ENCODE peak calls at places on chromosomes 16 and 17, in nine cellular contexts. G is stomach, O is HCT116, C is GM12892, V is esophagus muscularis mucosa, T is sigmoid colon, D is GM12878, W is transverse colon, B is GM12891. I is an unnamed sample.

GRCh38 chr17:80574496-80574895 is 29.9 kb downstream of the RPTOR start:
- DNase-seq in G (no peak), O (no peak), C (no peak), V (no peak), T (no peak), D (no peak), W (no peak), B (no peak), I (no peak)

GRCh38 chr17:34099859-34100258 is 155.2 kb upstream of the CCL2 start:
- DNase-seq in G (no peak), O (no peak), C (no peak), V (no peak), T (no peak), D (no peak), W (no peak), B (no peak), I (no peak)

GRCh38 chr17:21263351-21263750 is 10.1 kb upstream of the NATD1 start:
- DNase-seq in G (no peak), O (no peak), C (no peak), V (no peak), T (no peak), D (no peak), W (no peak), B (no peak), I (no peak)

GRCh38 chr17:7261377-7262191 is 694 bp downstream of the CLDN7 start:
- DNase-seq in G (no peak), O (no peak), C (no peak), V (no peak), T (no peak), D (no peak), W (no peak), B (peak; percentile 64), I (no peak)

GRCh38 chr16:81601008-81601428 is 156.4 kb downstream of the CMIP start:
- DNase-seq in G (no peak), O (no peak), C (no peak), V (no peak), T (no peak), D (no peak), W (no peak), B (no peak), I (no peak)

GRCh38 chr17:55624789-55625433 is 97.8 kb downstream of the TMEM100 start:
- DNase-seq in G (no peak), O (no peak), C (no peak), V (no peak), T (no peak), D (no peak), W (no peak), B (no peak), I (no peak)

GRCh38 chr17:6427284-6427781 is 7.6 kb downstream of the AIPL1 start:
- DNase-seq in G (no peak), O (no peak), C (peak; percentile 44), V (no peak), T (no peak), D (peak; percentile 23), W (no peak), B (peak; percentile 58), I (no peak)

GRCh38 chr17:80455328-80455710 is 21.1 kb downstream of the NPTX1 start:
- DNase-seq in G (peak; percentile 48), O (peak; percentile 34), C (peak; percentile 77), V (no peak), T (no peak), D (no peak), W (peak; percentile 58), B (peak; percentile 79), I (no peak)

GRCh38 chr17:79702071-79702470 is 28.7 kb upstream of the ENPP7 start:
- DNase-seq in G (no peak), O (no peak), C (no peak), V (no peak), T (no peak), D (no peak), W (no peak), B (no peak), I (no peak)

GRCh38 chr17:77343031-77343866 is 202.5 kb downstream of the SEC14L1 start:
- DNase-seq in G (peak; percentile 16), O (no peak), C (no peak), V (peak; percentile 45), T (peak; percentile 43), D (no peak), W (no peak), B (no peak), I (no peak)

GRCh38 chr17:27878776-27879562 is 14.2 kb downstream of the LYRM9 start:
- DNase-seq in G (no peak), O (no peak), C (no peak), V (no peak), T (peak; percentile 70), D (no peak), W (no peak), B (no peak), I (no peak)

GRCh38 chr17:1186923-1187771 is 7.4 kb upstream of the ABR start:
- DNase-seq in G (peak; percentile 86), O (peak; percentile 72), C (peak; percentile 78), V (peak; percentile 92), T (peak; percentile 95), D (no peak), W (peak; percentile 86), B (peak; percentile 82), I (peak; percentile 84)

GRCh38 chr17:75893305-75894048 is 3.3 kb downstream of the TRIM65 start:
- DNase-seq in G (no peak), O (no peak), C (no peak), V (no peak), T (peak; percentile 60), D (no peak), W (no peak), B (no peak), I (no peak)

GRCh38 chr17:11885051-11885450 is 112.2 kb downstream of the ZNF18 start:
- DNase-seq in G (no peak), O (no peak), C (no peak), V (no peak), T (no peak), D (no peak), W (no peak), B (no peak), I (no peak)

GRCh38 chr16:24419709-24420108 is 119.7 kb upstream of the RBBP6 start:
- DNase-seq in G (no peak), O (no peak), C (no peak), V (no peak), T (no peak), D (peak; percentile 24), W (no peak), B (no peak), I (no peak)

GRCh38 chr17:57861000-57861736 is 11.3 kb upstream of the MRPS23 start:
- DNase-seq in G (peak; percentile 84), O (peak; percentile 75), C (no peak), V (peak; percentile 94), T (peak; percentile 85), D (no peak), W (peak; percentile 76), B (no peak), I (peak; percentile 30)

GRCh38 chr16:51276335-51276734 is 125.3 kb upstream of the SALL1 start:
- DNase-seq in G (no peak), O (no peak), C (no peak), V (no peak), T (no peak), D (no peak), W (no peak), B (no peak), I (no peak)

GRCh38 chr17:73234746-73235145 is 26.9 kb downstream of the CPSF4L start:
- DNase-seq in G (no peak), O (no peak), C (no peak), V (no peak), T (no peak), D (no peak), W (peak; percentile 48), B (no peak), I (no peak)

GRCh38 chr17:27651411-27652345 is 20.7 kb downstream of the LGALS9 start:
- DNase-seq in G (peak; percentile 77), O (no peak), C (no peak), V (no peak), T (peak; percentile 78), D (no peak), W (peak; percentile 81), B (no peak), I (peak; percentile 25)

GRCh38 chr16:49213594-49213993 is 68.0 kb downstream of the CBLN1 start:
- DNase-seq in G (no peak), O (no peak), C (no peak), V (no peak), T (no peak), D (no peak), W (no peak), B (no peak), I (no peak)
- TF ChIP-seq POLR2AphosphoS5 in G (no peak), O (no peak), C (no peak), V (no peak), T (no peak), D (no peak), W (no peak), B (no peak), I (no peak)

GRCh38 chr17:68127914-68128313 is 92.4 kb downstream of the KPNA2 start:
- DNase-seq in G (no peak), O (no peak), C (no peak), V (no peak), T (no peak), D (no peak), W (no peak), B (no peak), I (peak; percentile 2)
- TF ChIP-seq POLR2AphosphoS5 in G (no peak), O (no peak), C (no peak), V (no peak), T (no peak), D (no peak), W (no peak), B (no peak), I (no peak)

GRCh38 chr17:37710344-37710886 is 34.4 kb downstream of the HNF1B start:
- DNase-seq in G (peak; percentile 99), O (peak; percentile 22), C (no peak), V (no peak), T (no peak), D (no peak), W (peak; percentile 94), B (no peak), I (peak; percentile 86)
- TF ChIP-seq POLR2AphosphoS5 in G (peak; percentile 61), O (no peak), C (no peak), V (no peak), T (no peak), D (no peak), W (peak; percentile 62), B (no peak), I (no peak)

GRCh38 chr16:47631131-47631530 is 170.0 kb downstream of the PHKB start:
- DNase-seq in G (no peak), O (no peak), C (no peak), V (no peak), T (no peak), D (no peak), W (no peak), B (no peak), I (no peak)

GRCh38 chr16:47636501-47637090 is 175.5 kb downstream of the PHKB start:
- DNase-seq in G (no peak), O (no peak), C (no peak), V (no peak), T (no peak), D (no peak), W (no peak), B (no peak), I (no peak)

GRCh38 chr16:47638175-47638574 is 177.0 kb downstream of the PHKB start:
- DNase-seq in G (no peak), O (no peak), C (no peak), V (no peak), T (no peak), D (no peak), W (no peak), B (no peak), I (no peak)

DNA sequence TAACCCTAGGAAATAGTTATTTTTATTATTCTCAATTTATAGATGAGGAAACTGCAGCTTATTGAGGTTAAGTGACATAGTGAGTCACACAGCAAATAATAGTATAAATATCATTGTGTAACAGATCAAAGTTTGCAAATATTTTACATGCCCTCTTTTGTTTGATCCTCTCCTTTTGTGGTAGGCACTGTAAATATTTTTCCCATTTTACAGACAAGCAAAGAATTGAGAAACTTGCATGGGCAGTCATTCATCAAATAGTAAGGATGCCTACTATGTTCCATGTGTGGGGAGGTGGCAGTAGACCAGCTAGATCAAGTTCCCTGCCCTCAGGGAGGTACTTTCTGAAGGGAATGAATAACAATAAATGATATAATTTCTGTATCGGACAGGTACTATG is 173.0 kb downstream of the PHKB start:
- DNase-seq in G (no peak), O (no peak), C (no peak), V (no peak), T (no peak), D (no peak), W (no peak), B (no peak), I (no peak)
- TF ChIP-seq POLR2AphosphoS5 in G (no peak), O (no peak), C (no peak), V (no peak), T (no peak), D (no peak), W (no peak), B (no peak), I (no peak)

I was measured in endothelial cell of umbilical vein.